ENCODE peak calls at places on chromosome 21, in four cellular contexts. One of them, this sample, is unnamed.

GRCh38 chr21:15210235-15210678 is 145.5 kb upstream of the NRIP1 start:
- DNase-seq in amniotic stem cell: no peak
- DNase-seq in retina: no peak
- DNase-seq in iPS-NIHi11: no peak
- DNase-seq in this sample: no peak

GRCh38 chr21:27047331-27048314 is 80.7 kb upstream of the ADAMTS5 start:
- DNase-seq in amniotic stem cell: peak
- DNase-seq in iPS-NIHi11: no peak
- DNase-seq in retina: no peak
- DNase-seq in this sample: peak

GRCh38 chr21:44800971-44801467 is 601 bp downstream of the UBE2G2 start:
- DNase-seq in amniotic stem cell: no peak
- DNase-seq in iPS-NIHi11: peak
- DNase-seq in retina: no peak
- DNase-seq in this sample: peak

GRCh38 chr21:46226920-46227599 is 1.5 kb downstream of the LSS start:
- DNase-seq in retina: no peak
- DNase-seq in amniotic stem cell: peak
- DNase-seq in iPS-NIHi11: no peak
- DNase-seq in this sample: no peak

GRCh38 chr21:22263890-22264289 is 1265.7 kb downstream of the NCAM2 start:
- DNase-seq in amniotic stem cell: no peak
- DNase-seq in iPS-NIHi11: no peak
- DNase-seq in retina: no peak
- DNase-seq in this sample: no peak

GRCh38 chr21:31509108-31510017 is 150.1 kb upstream of the SOD1 start:
- DNase-seq in retina: no peak
- DNase-seq in amniotic stem cell: no peak
- DNase-seq in iPS-NIHi11: peak
- DNase-seq in this sample: no peak

GRCh38 chr21:40765771-40766170 is 81.2 kb downstream of the DSCAM start:
- DNase-seq in iPS-NIHi11: no peak
- DNase-seq in amniotic stem cell: no peak
- DNase-seq in retina: peak
- DNase-seq in this sample: peak

GRCh38 chr21:45834026-45834715 is 147.4 kb upstream of the COL6A1 start:
- DNase-seq in amniotic stem cell: no peak
- DNase-seq in iPS-NIHi11: no peak
- DNase-seq in retina: no peak
- DNase-seq in this sample: no peak

GRCh38 chr21:33878824-33879223 is 36.8 kb downstream of the ATP5PO start:
- DNase-seq in iPS-NIHi11: no peak
- DNase-seq in retina: no peak
- DNase-seq in amniotic stem cell: no peak
- DNase-seq in this sample: no peak

GRCh38 chr21:38129711-38130110 is 127.1 kb upstream of the KCNJ15 start:
- DNase-seq in retina: no peak
- DNase-seq in iPS-NIHi11: no peak
- DNase-seq in amniotic stem cell: no peak
- DNase-seq in this sample: no peak

GRCh38 chr21:36211660-36212512 is 55.3 kb downstream of the DOP1B start:
- DNase-seq in amniotic stem cell: peak
- DNase-seq in iPS-NIHi11: no peak
- DNase-seq in retina: no peak
- DNase-seq in this sample: no peak

GRCh38 chr21:43027846-43028731 is 47.5 kb downstream of the CBS start:
- DNase-seq in retina: no peak
- DNase-seq in amniotic stem cell: no peak
- DNase-seq in iPS-NIHi11: no peak
- DNase-seq in this sample: no peak

GRCh38 chr21:42839271-42840231 is 39.8 kb downstream of the WDR4 start:
- DNase-seq in amniotic stem cell: no peak
- DNase-seq in iPS-NIHi11: no peak
- DNase-seq in retina: no peak
- DNase-seq in this sample: no peak

GRCh38 chr21:25506887-25507286 is 100.4 kb downstream of the MRPL39 start:
- DNase-seq in amniotic stem cell: peak
- DNase-seq in iPS-NIHi11: no peak
- DNase-seq in retina: no peak
- DNase-seq in this sample: no peak

GRCh38 chr21:44289381-44290010 is 3.8 kb downstream of the AIRE start:
- DNase-seq in amniotic stem cell: no peak
- DNase-seq in iPS-NIHi11: no peak
- DNase-seq in retina: no peak
- DNase-seq in this sample: no peak

GRCh38 chr21:28627691-28628090 is 365.0 kb downstream of the LTN1 start:
- DNase-seq in retina: no peak
- DNase-seq in amniotic stem cell: no peak
- DNase-seq in iPS-NIHi11: no peak
- DNase-seq in this sample: no peak

GRCh38 chr21:36846624-36847023 is 119.8 kb downstream of the HLCS start:
- DNase-seq in iPS-NIHi11: no peak
- DNase-seq in amniotic stem cell: no peak
- DNase-seq in retina: no peak
- DNase-seq in this sample: no peak

GRCh38 chr21:36096398-36097290 is 26.8 kb downstream of the CBR1 start:
- DNase-seq in iPS-NIHi11: no peak
- DNase-seq in retina: no peak
- DNase-seq in amniotic stem cell: no peak
- DNase-seq in this sample: no peak

GRCh38 chr21:26212220-26212619 is 41.6 kb upstream of the APP start:
- DNase-seq in retina: no peak
- DNase-seq in iPS-NIHi11: no peak
- DNase-seq in amniotic stem cell: no peak
- DNase-seq in this sample: no peak

GRCh38 chr21:39666681-39667315 is 54.1 kb downstream of the B3GALT5 start:
- DNase-seq in retina: no peak
- DNase-seq in iPS-NIHi11: no peak
- DNase-seq in amniotic stem cell: no peak
- DNase-seq in this sample: no peak

GRCh38 chr21:30340714-30341573 is 3.5 kb upstream of the KRTAP27-1 start:
- DNase-seq in retina: no peak
- DNase-seq in amniotic stem cell: no peak
- DNase-seq in iPS-NIHi11: peak
- DNase-seq in this sample: peak

GRCh38 chr21:26199471-26199870 is 28.9 kb upstream of the APP start:
- DNase-seq in amniotic stem cell: peak
- DNase-seq in iPS-NIHi11: no peak
- DNase-seq in retina: no peak
- DNase-seq in this sample: no peak

GRCh38 chr21:24738063-24738462 is 869.2 kb downstream of the MRPL39 start:
- DNase-seq in iPS-NIHi11: no peak
- DNase-seq in amniotic stem cell: no peak
- DNase-seq in retina: no peak
- DNase-seq in this sample: no peak

GRCh38 chr21:26918318-26919065 is 48.4 kb downstream of the ADAMTS5 start:
- DNase-seq in iPS-NIHi11: no peak
- DNase-seq in retina: no peak
- DNase-seq in amniotic stem cell: no peak
- DNase-seq in this sample: no peak

This sample was measured in left kidney.